ENCODE peak calls at places on chromosomes 13 and 19, in six cellular contexts. One of them, this sample, is unnamed.

GRCh38 chr13:32036762-32037161 is 5.2 kb downstream of the FRY start:
- DNase-seq in GM12878: no peak
- DNase-seq in HepG2: no peak
- DNase-seq in endothelial cell of umbilical vein: no peak
- DNase-seq in A549: no peak
- DNase-seq in K562: no peak
- DNase-seq in this sample: no peak

GRCh38 chr19:10952809-10953208 is 8.0 kb upstream of the SMARCA4 start:
- DNase-seq in endothelial cell of umbilical vein: no peak
- DNase-seq in GM12878: no peak
- DNase-seq in HepG2: no peak
- DNase-seq in A549: no peak
- DNase-seq in K562: no peak
- DNase-seq in this sample: no peak

GRCh38 chr13:89514534-89515312 is 1832.8 kb upstream of the MIR17HG start:
- DNase-seq in endothelial cell of umbilical vein: peak; percentile 97
- DNase-seq in A549: peak; percentile 91
- DNase-seq in HepG2: peak; percentile 50
- DNase-seq in GM12878: no peak
- DNase-seq in K562: no peak
- DNase-seq in this sample: no peak

GRCh38 chr19:8036438-8037099 is 16.0 kb upstream of the CCL25 start:
- DNase-seq in HepG2: no peak
- DNase-seq in endothelial cell of umbilical vein: no peak
- DNase-seq in K562: no peak
- DNase-seq in A549: no peak
- DNase-seq in GM12878: no peak
- DNase-seq in this sample: no peak

GRCh38 chr13:29722415-29722814 is 126.9 kb upstream of the SLC7A1 start:
- DNase-seq in A549: no peak
- DNase-seq in HepG2: no peak
- DNase-seq in K562: no peak
- DNase-seq in GM12878: no peak
- DNase-seq in endothelial cell of umbilical vein: no peak
- DNase-seq in this sample: no peak

GRCh38 chr13:40514797-40515196 is 151.6 kb downstream of the FOXO1 start:
- DNase-seq in GM12878: no peak
- DNase-seq in endothelial cell of umbilical vein: no peak
- DNase-seq in HepG2: no peak
- DNase-seq in A549: no peak
- DNase-seq in K562: no peak
- DNase-seq in this sample: no peak

GRCh38 chr13:100273138-100273537 is 184.2 kb downstream of the PCCA start:
- DNase-seq in K562: no peak
- DNase-seq in GM12878: no peak
- DNase-seq in HepG2: no peak
- DNase-seq in A549: no peak
- DNase-seq in endothelial cell of umbilical vein: no peak
- DNase-seq in this sample: no peak

GRCh38 chr13:75635621-75636338 is at the start of gene LMO7:
- DNase-seq in A549: peak; percentile 25
- DNase-seq in endothelial cell of umbilical vein: peak; percentile 15
- DNase-seq in GM12878: no peak
- DNase-seq in HepG2: peak; percentile 48
- DNase-seq in K562: peak; percentile 15
- DNase-seq in this sample: peak; percentile 73

GRCh38 chr19:3504723-3505122 is 1.4 kb upstream of the FZR1 start:
- DNase-seq in K562: no peak
- DNase-seq in endothelial cell of umbilical vein: no peak
- DNase-seq in GM12878: no peak
- DNase-seq in A549: no peak
- DNase-seq in HepG2: no peak
- DNase-seq in this sample: peak; percentile 21

GRCh38 chr13:76723551-76724232 is 162.5 kb downstream of the KCTD12 start:
- DNase-seq in K562: no peak
- DNase-seq in HepG2: no peak
- DNase-seq in endothelial cell of umbilical vein: peak; percentile 95
- DNase-seq in GM12878: no peak
- DNase-seq in A549: no peak
- DNase-seq in this sample: peak; percentile 17

GRCh38 chr13:25879466-25879865 is 172.3 kb downstream of the SHISA2 start:
- DNase-seq in HepG2: no peak
- DNase-seq in K562: no peak
- DNase-seq in endothelial cell of umbilical vein: no peak
- DNase-seq in A549: no peak
- DNase-seq in GM12878: no peak
- DNase-seq in this sample: no peak

GRCh38 chr13:100349594-100349993 is 239.0 kb downstream of the GGACT start:
- DNase-seq in endothelial cell of umbilical vein: no peak
- DNase-seq in GM12878: no peak
- DNase-seq in HepG2: no peak
- DNase-seq in K562: no peak
- DNase-seq in A549: no peak
- DNase-seq in this sample: peak; percentile 15

GRCh38 chr13:105538346-105538745 is 997.1 kb downstream of the EFNB2 start:
- DNase-seq in endothelial cell of umbilical vein: no peak
- DNase-seq in GM12878: no peak
- DNase-seq in HepG2: no peak
- DNase-seq in A549: no peak
- DNase-seq in K562: no peak
- DNase-seq in this sample: no peak

GRCh38 chr13:79194272-79194671 is 211.8 kb downstream of the RBM26 start:
- DNase-seq in HepG2: no peak
- DNase-seq in endothelial cell of umbilical vein: no peak
- DNase-seq in GM12878: peak; percentile 92
- DNase-seq in A549: no peak
- DNase-seq in K562: no peak
- DNase-seq in this sample: peak; percentile 52

GRCh38 chr19:50835785-50836542 is 2.6 kb upstream of the KLK15 start:
- DNase-seq in A549: peak; percentile 83
- DNase-seq in GM12878: peak; percentile 26
- DNase-seq in K562: peak; percentile 91
- DNase-seq in endothelial cell of umbilical vein: peak; percentile 72
- DNase-seq in HepG2: peak; percentile 38
- DNase-seq in this sample: peak; percentile 29

GRCh38 chr13:30735025-30735967 is at the start of gene ALOX5AP:
- DNase-seq in GM12878: peak; percentile 72
- DNase-seq in K562: no peak
- DNase-seq in endothelial cell of umbilical vein: no peak
- DNase-seq in HepG2: no peak
- DNase-seq in A549: no peak
- DNase-seq in this sample: peak; percentile 92

GRCh38 chr13:113653264-113654174 is 4.5 kb downstream of the ATP4B start:
- DNase-seq in HepG2: no peak
- DNase-seq in endothelial cell of umbilical vein: no peak
- DNase-seq in A549: no peak
- DNase-seq in K562: no peak
- DNase-seq in GM12878: no peak
- DNase-seq in this sample: no peak

GRCh38 chr19:34847393-34847792 is 74.4 kb upstream of the ZNF599 start:
- DNase-seq in HepG2: no peak
- DNase-seq in A549: no peak
- DNase-seq in GM12878: no peak
- DNase-seq in endothelial cell of umbilical vein: no peak
- DNase-seq in K562: no peak
- DNase-seq in this sample: peak; percentile 19

GRCh38 chr13:79901336-79901735 is 420.4 kb downstream of the NDFIP2 start:
- DNase-seq in K562: no peak
- DNase-seq in HepG2: no peak
- DNase-seq in GM12878: no peak
- DNase-seq in A549: no peak
- DNase-seq in endothelial cell of umbilical vein: no peak
- DNase-seq in this sample: peak; percentile 71

GRCh38 chr13:60178327-60178726 is 14.6 kb upstream of the DIAPH3 start:
- DNase-seq in K562: no peak
- DNase-seq in HepG2: no peak
- DNase-seq in GM12878: no peak
- DNase-seq in endothelial cell of umbilical vein: no peak
- DNase-seq in A549: no peak
- DNase-seq in this sample: no peak

GRCh38 chr13:24043590-24044350 is 116.8 kb upstream of the SPATA13 start:
- DNase-seq in endothelial cell of umbilical vein: peak; percentile 46
- DNase-seq in GM12878: no peak
- DNase-seq in A549: no peak
- DNase-seq in HepG2: no peak
- DNase-seq in K562: no peak
- DNase-seq in this sample: no peak

GRCh38 chr19:33302974-33303790 is 848 bp upstream of the CEBPA start:
- DNase-seq in GM12878: no peak
- DNase-seq in endothelial cell of umbilical vein: peak; percentile 34
- DNase-seq in A549: peak; percentile 73
- DNase-seq in HepG2: no peak
- DNase-seq in K562: no peak
- DNase-seq in this sample: peak; percentile 68
- TF ChIP-seq MAX in GM12878: no peak
- TF ChIP-seq MAX in endothelial cell of umbilical vein: no peak
- TF ChIP-seq MAX in A549: no peak
- TF ChIP-seq MAX in HepG2: peak; percentile 70
- TF ChIP-seq MAX in K562: no peak
- TF ChIP-seq MAX in this sample: no peak

GRCh38 chr19:47848871-47849473 is 10.1 kb upstream of the TPRX2 start:
- DNase-seq in GM12878: no peak
- DNase-seq in A549: peak; percentile 82
- DNase-seq in HepG2: peak; percentile 15
- DNase-seq in K562: peak; percentile 74
- DNase-seq in endothelial cell of umbilical vein: no peak
- DNase-seq in this sample: peak; percentile 90
- TF ChIP-seq MYC in GM12878: no peak
- TF ChIP-seq MYC in A549: no peak
- TF ChIP-seq MYC in HepG2: no peak
- TF ChIP-seq MYC in K562: no peak
- TF ChIP-seq MYC in endothelial cell of umbilical vein: no peak
- TF ChIP-seq MYC in this sample: no peak

GRCh38 chr13:50842246-50842645 is 1.2 kb downstream of the DLEU7 start:
- DNase-seq in A549: no peak
- DNase-seq in HepG2: no peak
- DNase-seq in K562: no peak
- DNase-seq in endothelial cell of umbilical vein: no peak
- DNase-seq in GM12878: no peak
- DNase-seq in this sample: no peak

GRCh38 chr13:50843256-50844043 is at the start of gene DLEU7:
- DNase-seq in GM12878: no peak
- DNase-seq in endothelial cell of umbilical vein: no peak
- DNase-seq in A549: no peak
- DNase-seq in HepG2: no peak
- DNase-seq in K562: no peak
- DNase-seq in this sample: no peak

GRCh38 chr13:50844181-50844875 is 836 bp upstream of the DLEU7 start:
- DNase-seq in K562: no peak
- DNase-seq in GM12878: no peak
- DNase-seq in endothelial cell of umbilical vein: no peak
- DNase-seq in A549: no peak
- DNase-seq in HepG2: no peak
- DNase-seq in this sample: no peak

GRCh38 chr13:50845211-50845610 is 1.7 kb upstream of the DLEU7 start:
- DNase-seq in endothelial cell of umbilical vein: no peak
- DNase-seq in HepG2: no peak
- DNase-seq in GM12878: no peak
- DNase-seq in A549: no peak
- DNase-seq in K562: no peak
- DNase-seq in this sample: peak; percentile 58

GRCh38 chr13:50842711-50843255 is 709 bp downstream of the DLEU7 start:
- DNase-seq in GM12878: no peak
- DNase-seq in endothelial cell of umbilical vein: no peak
- DNase-seq in HepG2: no peak
- DNase-seq in A549: no peak
- DNase-seq in K562: no peak
- DNase-seq in this sample: no peak
- H3K4me3 ChIP-seq in GM12878: no peak overlapping the region
- H3K4me3 ChIP-seq in endothelial cell of umbilical vein: no peak overlapping the region
- H3K4me3 ChIP-seq in HepG2: no peak overlapping the region
- H3K4me3 ChIP-seq in A549: no peak overlapping the region
- H3K4me3 ChIP-seq in K562: no peak overlapping the region
- H3K4me3 ChIP-seq in this sample: no peak overlapping the region

GRCh38 chr13:20429682-20430081 is 96.0 kb downstream of the CRYL1 start:
- DNase-seq in HepG2: no peak
- DNase-seq in A549: no peak
- DNase-seq in endothelial cell of umbilical vein: no peak
- DNase-seq in K562: no peak
- DNase-seq in GM12878: no peak
- DNase-seq in this sample: no peak
- TF ChIP-seq MAX in HepG2: no peak
- TF ChIP-seq MAX in A549: no peak
- TF ChIP-seq MAX in endothelial cell of umbilical vein: no peak
- TF ChIP-seq MAX in K562: no peak
- TF ChIP-seq MAX in GM12878: no peak
- TF ChIP-seq MAX in this sample: no peak

GRCh38 chr13:45951724-45952123 is 100.2 kb upstream of the SIAH3 start:
- DNase-seq in A549: no peak
- DNase-seq in endothelial cell of umbilical vein: no peak
- DNase-seq in K562: no peak
- DNase-seq in HepG2: no peak
- DNase-seq in GM12878: no peak
- DNase-seq in this sample: peak; percentile 10
- TF ChIP-seq MYC in A549: no peak
- TF ChIP-seq MYC in endothelial cell of umbilical vein: no peak
- TF ChIP-seq MYC in K562: no peak
- TF ChIP-seq MYC in HepG2: no peak
- TF ChIP-seq MYC in GM12878: no peak
- TF ChIP-seq MYC in this sample: no peak

DNA sequence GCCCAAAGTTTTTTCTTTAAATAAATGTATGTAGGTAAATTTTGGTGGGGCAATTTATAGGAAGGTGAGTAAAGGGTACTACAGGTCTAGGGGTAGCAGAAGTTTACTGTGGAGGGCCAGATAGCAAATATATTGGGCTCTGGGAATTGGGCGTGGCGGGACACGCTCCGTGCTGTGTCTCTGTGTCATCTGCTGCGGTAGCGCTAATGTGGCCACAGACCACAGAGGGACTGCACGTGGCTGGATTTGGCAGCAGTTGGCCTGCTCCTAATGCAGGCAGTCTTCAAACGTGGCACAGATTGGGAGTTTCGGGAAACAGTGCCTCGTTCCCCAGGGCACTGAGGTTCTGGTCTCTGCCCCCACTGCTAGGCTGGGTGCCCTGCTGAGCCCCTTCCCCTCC is 16.6 kb upstream of the MYDGF start:
- DNase-seq in GM12878: no peak
- DNase-seq in A549: no peak
- DNase-seq in endothelial cell of umbilical vein: no peak
- DNase-seq in K562: no peak
- DNase-seq in HepG2: no peak
- DNase-seq in this sample: no peak
- H3K4me3 ChIP-seq in GM12878: no peak overlapping the region
- H3K4me3 ChIP-seq in A549: no peak overlapping the region
- H3K4me3 ChIP-seq in endothelial cell of umbilical vein: no peak overlapping the region
- H3K4me3 ChIP-seq in K562: no peak overlapping the region
- H3K4me3 ChIP-seq in HepG2: no peak overlapping the region
- H3K4me3 ChIP-seq in this sample: no peak overlapping the region

DNA sequence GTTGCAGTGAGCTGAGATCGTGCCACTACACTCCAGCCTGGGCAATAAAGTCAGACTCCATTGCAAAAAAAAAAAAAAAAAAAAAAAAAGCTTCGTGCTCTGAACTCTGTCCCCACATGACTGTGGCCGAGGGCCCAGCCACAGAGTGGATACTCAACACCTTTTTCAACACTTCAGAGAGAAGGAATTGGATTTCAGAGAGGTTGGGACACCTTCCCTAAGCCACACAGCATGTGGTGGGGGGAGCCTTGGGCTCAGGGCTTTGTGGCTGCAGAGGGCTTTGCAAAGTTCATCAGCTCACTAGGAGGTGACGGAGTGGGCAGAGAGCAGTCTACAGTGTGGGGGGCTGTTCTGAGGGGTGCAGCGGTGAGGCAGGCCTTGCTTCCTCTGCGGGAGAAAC is 9.5 kb downstream of the LSM7 start:
- DNase-seq in K562: no peak
- DNase-seq in HepG2: no peak
- DNase-seq in GM12878: no peak
- DNase-seq in endothelial cell of umbilical vein: no peak
- DNase-seq in A549: no peak
- DNase-seq in this sample: no peak
- TF ChIP-seq MAX in K562: no peak
- TF ChIP-seq MAX in HepG2: no peak
- TF ChIP-seq MAX in GM12878: no peak
- TF ChIP-seq MAX in endothelial cell of umbilical vein: no peak
- TF ChIP-seq MAX in A549: no peak
- TF ChIP-seq MAX in this sample: no peak